ENCODE peak calls at places on chromosome 19, in six cellular contexts. F is suprapubic skin, Q is pancreas, T is stomach, X is coronary artery, K is tibial artery. L is an unnamed sample.

GRCh38 chr19:53389591-53390377 is 5.2 kb upstream of the ZNF765 start:
- DNase-seq in F (no peak), Q (no peak), T (no peak), X (no peak), K (no peak), L (no peak)

GRCh38 chr19:46639356-46640061 is 3.5 kb upstream of the GNG8 start:
- DNase-seq in F (peak), Q (no peak), T (no peak), X (no peak), K (no peak), L (peak)

GRCh38 chr19:10899171-10899653 is 27.9 kb downstream of the CARM1 start:
- DNase-seq in F (no peak), Q (peak), T (peak), X (no peak), K (no peak), L (no peak)

GRCh38 chr19:18278521-18279265 is 2.7 kb downstream of the JUND start:
- DNase-seq in F (no peak), Q (no peak), T (peak), X (no peak), K (no peak), L (peak)

GRCh38 chr19:35742121-35742724 is at the start of gene IGFLR1:
- DNase-seq in F (no peak), Q (no peak), T (peak), X (no peak), K (no peak), L (no peak)

GRCh38 chr19:37905936-37906867 is at the start of gene WDR87:
- DNase-seq in F (peak), Q (peak), T (peak), X (no peak), K (no peak), L (peak)

GRCh38 chr19:10617409-10618121 is 7.8 kb upstream of the SLC44A2 start:
- DNase-seq in F (no peak), Q (no peak), T (no peak), X (no peak), K (no peak), L (peak)

GRCh38 chr19:18793144-18794028 is 2.3 kb upstream of the COMP start:
- DNase-seq in F (no peak), Q (no peak), T (no peak), X (no peak), K (no peak), L (no peak)

GRCh38 chr19:16470541-16470910 is 1.2 kb downstream of the EPS15L1 start:
- DNase-seq in F (no peak), Q (no peak), T (no peak), X (no peak), K (no peak), L (peak)

GRCh38 chr19:24127601-24128000 is 40.6 kb downstream of the ZNF254 start:
- DNase-seq in F (no peak), Q (no peak), T (no peak), X (no peak), K (no peak), L (no peak)

GRCh38 chr19:48638831-48639381 is 1.7 kb upstream of the DBP start:
- DNase-seq in F (peak), Q (no peak), T (no peak), X (no peak), K (peak), L (no peak)

GRCh38 chr19:35780717-35781116 is 5.4 kb downstream of the ARHGAP33 start:
- DNase-seq in F (peak), Q (no peak), T (no peak), X (no peak), K (no peak), L (no peak)

GRCh38 chr19:16094360-16095070 is 17.2 kb upstream of the RAB8A start:
- DNase-seq in F (no peak), Q (no peak), T (no peak), X (no peak), K (no peak), L (peak)

GRCh38 chr19:42323852-42324654 is 1.4 kb upstream of the MEGF8 start:
- DNase-seq in F (no peak), Q (no peak), T (no peak), X (no peak), K (no peak), L (no peak)

GRCh38 chr19:58181902-58182576 is 822 bp upstream of the ZNF274 start:
- DNase-seq in F (peak), Q (peak), T (peak), X (peak), K (no peak), L (peak)

GRCh38 chr19:7575426-7576040 is 20.1 kb upstream of the CAMSAP3 start:
- DNase-seq in F (no peak), Q (no peak), T (no peak), X (no peak), K (no peak), L (no peak)

GRCh38 chr19:30231408-30232318 is 140.5 kb upstream of the ZNF536 start:
- DNase-seq in F (no peak), Q (no peak), T (no peak), X (no peak), K (no peak), L (no peak)

GRCh38 chr19:55082023-55082851 is 6.6 kb downstream of the EPS8L1 start:
- DNase-seq in F (peak), Q (no peak), T (no peak), X (no peak), K (no peak), L (peak)

GRCh38 chr19:11377237-11377636 is 2.8 kb downstream of the SWSAP1 start:
- DNase-seq in F (no peak), Q (no peak), T (no peak), X (no peak), K (no peak), L (peak)

GRCh38 chr19:55549500-55550320 is 4.4 kb upstream of the SBK3 start:
- DNase-seq in F (no peak), Q (no peak), T (peak), X (no peak), K (no peak), L (peak)

GRCh38 chr19:48837586-48838191 is 1.4 kb upstream of the HSD17B14 start:
- DNase-seq in F (no peak), Q (no peak), T (no peak), X (no peak), K (no peak), L (no peak)

GRCh38 chr19:14505488-14506239 is 9.7 kb upstream of the GIPC1 start:
- DNase-seq in F (peak), Q (no peak), T (peak), X (no peak), K (no peak), L (peak)

GRCh38 chr19:57576661-57577060 is 2.0 kb downstream of the ZNF416 start:
- DNase-seq in F (no peak), Q (no peak), T (no peak), X (no peak), K (no peak), L (no peak)

GRCh38 chr19:19120308-19121156 is 17.7 kb downstream of the TMEM161A start:
- DNase-seq in F (no peak), Q (peak), T (peak), X (no peak), K (no peak), L (peak)

GRCh38 chr19:48379058-48379457 is 12.3 kb downstream of the KDELR1 start:
- DNase-seq in F (no peak), Q (no peak), T (no peak), X (no peak), K (no peak), L (no peak)

GRCh38 chr19:18386543-18387251 is 739 bp downstream of the GDF15 start:
- DNase-seq in F (no peak), Q (no peak), T (no peak), X (no peak), K (no peak), L (no peak)

GRCh38 chr19:10888421-10888866 is 17.1 kb downstream of the CARM1 start:
- DNase-seq in F (no peak), Q (no peak), T (no peak), X (no peak), K (no peak), L (no peak)

GRCh38 chr19:48837081-48837524 is 812 bp upstream of the HSD17B14 start:
- DNase-seq in F (peak), Q (peak), T (peak), X (peak), K (peak), L (peak)

GRCh38 chr19:42030605-42031004 is 36.6 kb upstream of the ATP1A3 start:
- DNase-seq in F (no peak), Q (no peak), T (no peak), X (no peak), K (no peak), L (no peak)

GRCh38 chr19:37114001-37114400 is 35.8 kb downstream of the ZNF420 start:
- DNase-seq in F (no peak), Q (no peak), T (no peak), X (no peak), K (no peak), L (no peak)

GRCh38 chr19:36605101-36605838 is at the start of gene ZNF382:
- DNase-seq in F (no peak), Q (peak), T (peak), X (no peak), K (peak), L (peak)

GRCh38 chr19:32068805-32069204 is 276.6 kb upstream of the ZNF507 start:
- DNase-seq in F (no peak), Q (no peak), T (no peak), X (no peak), K (no peak), L (no peak)

GRCh38 chr19:35081201-35081600 is 34.4 kb upstream of the FXYD3 start:
- DNase-seq in F (no peak), Q (no peak), T (no peak), X (no peak), K (no peak), L (no peak)

GRCh38 chr19:3697671-3698385 is 2.4 kb downstream of the PIP5K1C start:
- DNase-seq in F (peak), Q (no peak), T (no peak), X (no peak), K (no peak), L (no peak)
- H3K4me3 ChIP-seq in F (peak), Q (no peak), T (peak), X (peak), K (peak), L (no peak)

DNA sequence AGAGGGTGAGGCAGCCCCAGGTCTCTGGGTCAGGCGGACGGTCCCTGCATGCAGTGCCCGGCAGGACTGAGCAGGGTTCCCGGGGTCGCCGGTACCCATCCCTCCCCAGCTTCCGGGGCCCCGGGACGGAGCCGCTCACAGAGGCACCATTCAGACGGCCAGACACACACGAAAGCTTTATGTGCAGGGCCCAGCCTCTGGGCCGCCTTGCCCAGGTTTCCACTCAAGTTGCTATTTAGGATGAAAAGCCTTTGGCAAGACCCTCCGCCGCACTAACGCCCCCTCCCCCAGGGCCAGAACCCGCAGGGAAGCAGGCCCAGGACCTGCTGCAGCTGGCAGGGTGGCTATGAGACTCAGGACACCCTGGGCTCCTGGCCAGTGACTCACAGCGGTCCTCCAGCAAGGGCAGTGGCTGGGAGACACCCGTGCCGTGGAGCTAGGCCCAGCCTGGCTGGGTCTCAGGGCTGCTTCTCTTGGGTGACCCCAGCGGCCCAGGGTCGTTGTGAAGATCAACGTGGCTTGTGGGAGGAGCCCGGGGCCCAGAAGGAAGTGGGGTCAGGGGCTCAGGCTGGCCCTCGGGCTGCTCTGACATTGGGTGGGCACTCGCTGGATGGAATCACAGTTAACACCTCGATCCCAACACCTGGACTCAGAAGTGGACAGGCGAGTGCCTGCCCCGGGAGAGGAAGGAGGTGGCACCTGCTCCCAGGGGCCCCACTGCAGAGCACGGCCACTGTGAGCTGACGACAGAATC is 4.8 kb downstream of the C19orf25 start:
- DNase-seq in F (no peak), Q (no peak), T (no peak), X (no peak), K (no peak), L (no peak)
- TF ChIP-seq CTCF in F (no peak), Q (no peak), T (no peak), X (no peak), K (no peak), L (no peak)

GRCh38 chr19:3055741-3056453 is 6.4 kb downstream of the TLE5 start:
- DNase-seq in F (no peak), Q (peak), T (peak), X (peak), K (no peak), L (no peak)
- H3K4me3 ChIP-seq in F (no peak), Q (no peak), T (peak), X (no peak), K (no peak), L (no peak)

DNA sequence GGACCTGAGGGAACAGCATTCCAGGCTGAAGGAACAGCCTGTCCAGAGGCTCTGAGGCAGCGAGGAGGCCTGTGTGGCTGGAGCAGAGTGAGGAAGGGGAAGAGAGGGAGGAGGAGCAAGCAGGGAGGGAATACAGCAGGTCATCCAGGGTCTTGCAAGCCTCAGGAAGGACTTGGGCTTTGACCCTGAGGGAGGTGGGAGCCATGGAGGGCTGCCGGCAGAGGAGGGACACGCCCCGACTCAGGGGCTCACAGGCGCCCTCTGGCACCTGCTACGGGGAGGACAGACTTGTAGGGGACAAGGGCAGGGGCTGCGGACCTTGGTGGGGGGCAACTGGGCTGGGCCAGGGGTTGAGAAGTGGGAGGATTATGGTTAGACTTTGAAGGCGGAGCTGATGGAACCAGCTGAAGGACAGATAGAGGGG is 4.7 kb downstream of the TINCR start:
- DNase-seq in F (no peak), Q (no peak), T (no peak), X (no peak), K (no peak), L (no peak)
- TF ChIP-seq CTCF in F (no peak), Q (no peak), T (no peak), X (no peak), K (no peak), L (no peak)

DNA sequence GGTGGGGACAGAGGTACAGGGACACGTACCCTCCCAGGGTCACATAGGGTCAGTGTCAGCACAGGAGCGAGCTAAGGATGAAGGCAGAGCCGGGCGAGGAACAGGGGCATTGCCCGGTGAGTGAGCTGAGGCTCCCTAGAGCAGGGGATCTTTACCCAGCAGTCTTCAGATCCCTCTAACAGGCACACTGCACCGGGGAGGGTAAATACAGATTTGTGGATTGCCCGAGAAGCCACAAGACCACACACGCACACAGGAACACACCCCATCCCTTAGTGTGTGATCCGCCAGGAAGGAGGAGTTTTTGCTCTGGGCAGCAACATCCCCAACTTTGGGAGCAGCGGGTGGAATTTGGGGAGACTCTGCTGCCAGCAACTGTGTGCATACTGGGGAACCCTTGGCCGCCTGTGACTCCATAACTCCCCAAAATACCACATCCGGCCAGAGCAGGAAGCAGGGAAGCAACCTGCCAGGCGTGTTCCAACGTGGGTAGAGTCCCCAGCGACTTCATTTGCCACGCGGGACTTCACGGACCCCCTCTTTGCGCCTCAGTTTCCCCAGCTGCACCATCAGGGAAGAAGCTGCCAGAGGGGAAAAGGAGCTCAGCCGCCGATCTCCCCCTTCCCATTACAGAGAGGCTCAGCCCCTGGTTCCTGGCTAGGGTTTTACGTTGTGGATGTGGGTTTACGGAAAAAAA is 5.9 kb upstream of the TLE2 start:
- DNase-seq in F (peak), Q (no peak), T (peak), X (no peak), K (peak), L (peak)
- H3K4me3 ChIP-seq in F (peak), Q (peak), T (peak), X (peak), K (peak), L (peak)